ENCODE peak calls at places on chromosomes 13 and 19, in nine cellular contexts. R, Z, U, P, S, W, O, M and E are unnamed samples.

GRCh38 chr13:112967666-112968379 is 1.2 kb upstream of the MCF2L start:
- DNase-seq in M (no peak), W (no peak), Z (no peak), S (no peak), U (no peak), R (no peak), O (no peak), P (no peak), E (no peak)

GRCh38 chr13:21008026-21008425 is 53.4 kb downstream of the LATS2 start:
- DNase-seq in P (no peak), O (no peak), W (no peak), Z (no peak), S (no peak), M (no peak), U (no peak), R (no peak), E (no peak)

GRCh38 chr13:112861876-112862615 is 107.0 kb upstream of the MCF2L start:
- DNase-seq in O (no peak), U (no peak), W (no peak), P (no peak), M (no peak), S (no peak), Z (no peak), R (no peak), E (no peak)

GRCh38 chr13:40371531-40372125 is 294.8 kb downstream of the FOXO1 start:
- DNase-seq in P (no peak), W (no peak), Z (no peak), M (no peak), U (no peak), O (no peak), R (no peak), S (no peak), E (no peak)

GRCh38 chr13:110447058-110447511 is 114.4 kb downstream of the RAB20 start:
- DNase-seq in W (no peak), M (no peak), P (no peak), O (no peak), R (no peak), Z (no peak), U (no peak), S (no peak), E (no peak)

GRCh38 chr19:8342316-8342683 is 762 bp downstream of the KANK3 start:
- DNase-seq in O (no peak), S (no peak), R (no peak), P (no peak), W (no peak), M (no peak), U (no peak), Z (no peak), E (no peak)

GRCh38 chr13:38376551-38376950 is 26.9 kb downstream of the UFM1 start:
- DNase-seq in W (no peak), M (no peak), S (no peak), P (no peak), Z (no peak), R (no peak), U (no peak), O (no peak), E (peak; percentile 64)

GRCh38 chr13:42740753-42741152 is 40.6 kb upstream of the FAM216B start:
- DNase-seq in M (no peak), W (no peak), P (no peak), O (no peak), R (no peak), U (no peak), Z (no peak), S (no peak), E (peak; percentile 76)

GRCh38 chr13:67148219-67148583 is 81.9 kb downstream of the PCDH9 start:
- DNase-seq in W (no peak), O (no peak), M (peak; percentile 9), S (no peak), R (no peak), Z (no peak), P (no peak), U (no peak), E (no peak)

GRCh38 chr13:41651413-41652068 is 194.2 kb downstream of the RGCC start:
- DNase-seq in W (no peak), R (no peak), P (no peak), U (no peak), M (no peak), O (no peak), S (no peak), Z (no peak), E (no peak)

GRCh38 chr19:5805465-5806132 is 732 bp downstream of the NRTN start:
- DNase-seq in O (peak; percentile 90), S (peak; percentile 79), M (peak; percentile 2), W (peak; percentile 80), U (peak; percentile 58), Z (peak; percentile 58), R (peak; percentile 46), P (peak; percentile 77), E (peak; percentile 63)

GRCh38 chr13:80235559-80236296 is 105.2 kb downstream of the SPRY2 start:
- DNase-seq in S (no peak), O (no peak), M (no peak), W (no peak), P (no peak), R (no peak), Z (no peak), U (no peak), E (no peak)

GRCh38 chr13:28324181-28324789 is 170.6 kb downstream of the FLT1 start:
- DNase-seq in S (peak; percentile 65), P (peak; percentile 67), O (peak; percentile 72), R (peak; percentile 36), U (peak; percentile 24), Z (peak; percentile 38), M (peak; percentile 60), W (peak; percentile 76), E (peak; percentile 64)

GRCh38 chr19:15404780-15405211 is 14.0 kb downstream of the AKAP8L start:
- DNase-seq in R (no peak), O (no peak), P (no peak), M (no peak), U (no peak), W (peak; percentile 34), Z (no peak), S (no peak), E (no peak)

GRCh38 chr19:46373573-46374359 is 26.9 kb downstream of the PPP5C start:
- DNase-seq in R (no peak), S (no peak), M (no peak), W (no peak), P (no peak), Z (no peak), O (peak; percentile 64), U (no peak), E (no peak)

GRCh38 chr13:109516196-109516595 is 270.2 kb downstream of the IRS2 start:
- DNase-seq in P (no peak), W (no peak), O (no peak), U (no peak), Z (no peak), R (no peak), S (no peak), M (no peak), E (no peak)

GRCh38 chr19:32307591-32307990 is 37.8 kb upstream of the ZNF507 start:
- DNase-seq in R (no peak), O (no peak), S (no peak), P (no peak), M (no peak), W (no peak), Z (no peak), U (no peak), E (no peak)

GRCh38 chr13:48831248-48831647 is 144.5 kb upstream of the FNDC3A start:
- DNase-seq in S (no peak), Z (no peak), W (no peak), M (no peak), U (no peak), O (no peak), R (no peak), P (no peak), E (no peak)

GRCh38 chr19:1254530-1255185 is 6.3 kb downstream of the MIDN start:
- DNase-seq in P (no peak), U (no peak), S (no peak), O (no peak), M (no peak), R (no peak), Z (no peak), W (no peak), E (no peak)

GRCh38 chr13:39327080-39327479 is 275.9 kb downstream of the LHFPL6 start:
- DNase-seq in P (no peak), O (no peak), M (no peak), Z (no peak), U (no peak), W (no peak), R (no peak), S (no peak), E (no peak)

GRCh38 chr13:55963934-55964333 is 1176.8 kb upstream of the PRR20A start:
- DNase-seq in S (no peak), W (no peak), O (no peak), U (no peak), P (no peak), M (no peak), R (no peak), Z (no peak), E (no peak)

GRCh38 chr19:6424190-6424938 is at the start of gene KHSRP:
- DNase-seq in Z (no peak), R (no peak), S (peak; percentile 49), O (peak; percentile 98), M (no peak), W (peak; percentile 51), U (no peak), P (peak; percentile 52), E (peak; percentile 1)

GRCh38 chr13:51971520-51972426 is 39.5 kb downstream of the ATP7B start:
- DNase-seq in Z (no peak), P (no peak), W (no peak), M (no peak), S (no peak), R (no peak), U (no peak), O (no peak), E (no peak)

GRCh38 chr19:4294389-4294788 is 7.8 kb downstream of the TMIGD2 start:
- DNase-seq in Z (no peak), M (no peak), O (no peak), P (no peak), R (no peak), S (no peak), W (no peak), U (no peak), E (no peak)

GRCh38 chr13:47858042-47858677 is 142.9 kb downstream of the SUCLA2 start:
- DNase-seq in U (no peak), O (no peak), W (no peak), M (no peak), R (no peak), P (no peak), S (no peak), Z (no peak), E (no peak)

GRCh38 chr19:47270408-47270807 is 4.3 kb upstream of the INAFM1 start:
- DNase-seq in R (no peak), U (no peak), S (no peak), Z (no peak), P (no peak), O (no peak), W (no peak), M (no peak), E (no peak)

GRCh38 chr19:3807131-3807480 is 20.9 kb upstream of the MATK start:
- DNase-seq in S (no peak), M (no peak), R (no peak), U (no peak), P (no peak), W (no peak), O (no peak), Z (no peak), E (no peak)

GRCh38 chr13:27593267-27593666 is 27.1 kb downstream of the LNX2 start:
- DNase-seq in P (no peak), U (no peak), O (no peak), Z (no peak), S (no peak), W (no peak), R (no peak), M (no peak), E (no peak)

GRCh38 chr19:55304279-55304978 is 20.6 kb downstream of the BRSK1 start:
- DNase-seq in W (peak; percentile 72), Z (no peak), P (peak; percentile 53), U (no peak), O (peak; percentile 75), S (peak; percentile 63), R (no peak), M (no peak), E (peak; percentile 63)